ENCODE peak calls at places on chromosomes 7 and 10, in five cellular contexts. P is testis; M is right cardiac atrium; I is uterus; G is CD8-positive, alpha-beta T cell. O is an unnamed sample.

GRCh38 chr7:146002431-146003078 is 114.0 kb upstream of the CNTNAP2 start:
- DNase-seq in P (no peak), M (no peak), I (no peak), G (no peak), O (no peak)

GRCh38 chr10:21069278-21069677 is 172.2 kb upstream of the NEBL start:
- DNase-seq in P (no peak), M (no peak), I (no peak), G (no peak), O (no peak)

GRCh38 chr7:2108501-2109250 is 124.1 kb downstream of the MAD1L1 start:
- DNase-seq in P (no peak), M (no peak), I (no peak), G (no peak), O (no peak)

GRCh38 chr10:128070161-128070560 is 56.1 kb downstream of the MKI67 start:
- DNase-seq in P (no peak), M (no peak), I (no peak), G (no peak), O (no peak)

GRCh38 chr10:92413011-92413410 is 122.0 kb downstream of the MARCHF5 start:
- DNase-seq in P (no peak), M (no peak), I (no peak), G (no peak), O (no peak)

GRCh38 chr10:30324448-30325110 is 24.5 kb downstream of the MTPAP start:
- DNase-seq in P (no peak), M (no peak), I (no peak), G (no peak), O (no peak)

GRCh38 chr10:2214035-2214434 is 476.7 kb upstream of the ADARB2 start:
- DNase-seq in P (no peak), M (no peak), I (no peak), G (no peak), O (no peak)

GRCh38 chr10:92544296-92544695 is 29.6 kb downstream of the IDE start:
- DNase-seq in P (no peak), M (no peak), I (no peak), G (no peak), O (no peak)

GRCh38 chr10:29917311-29917710 is 142.1 kb downstream of the JCAD start:
- DNase-seq in P (no peak), M (no peak), I (no peak), G (no peak), O (no peak)

DNA sequence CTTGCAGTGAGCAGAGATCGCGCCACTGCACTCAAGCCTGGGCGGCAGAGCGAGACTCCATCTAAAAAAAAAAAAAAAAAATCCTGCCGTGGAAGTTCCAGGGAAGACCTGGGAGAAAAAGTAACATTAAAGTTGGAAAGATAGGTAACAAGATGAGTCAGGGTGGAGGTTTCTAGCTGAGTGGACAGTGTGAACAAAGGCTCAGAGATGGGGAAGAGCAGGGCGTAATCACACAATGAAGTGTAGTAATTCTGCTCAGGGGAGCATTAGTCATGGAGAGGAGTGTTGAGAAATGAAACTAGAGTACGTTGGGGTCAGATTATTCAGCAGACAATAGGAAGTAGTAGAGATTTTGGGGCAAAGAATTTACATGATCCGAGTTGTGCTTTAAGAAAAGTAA is 21.6 kb upstream of the WASL start:
- DNase-seq in P (no peak), M (no peak), I (no peak), G (no peak), O (no peak)
- H3K4me3 ChIP-seq in P (no peak overlapping the region), M (no peak overlapping the region), I (no peak overlapping the region), G (no peak overlapping the region), O (no peak overlapping the region)

GRCh38 chr10:80504897-80505465 is 32.7 kb upstream of the SH2D4B start:
- DNase-seq in P (no peak), M (peak; percentile 52), I (no peak), G (no peak), O (no peak)
- H3K27ac ChIP-seq in P (peak overlapping the region; percentile 12), M (peak overlapping the region; percentile 82), I (peak overlapping the region; percentile 63), G (no peak overlapping the region), O (peak overlapping the region; percentile 74)

DNA sequence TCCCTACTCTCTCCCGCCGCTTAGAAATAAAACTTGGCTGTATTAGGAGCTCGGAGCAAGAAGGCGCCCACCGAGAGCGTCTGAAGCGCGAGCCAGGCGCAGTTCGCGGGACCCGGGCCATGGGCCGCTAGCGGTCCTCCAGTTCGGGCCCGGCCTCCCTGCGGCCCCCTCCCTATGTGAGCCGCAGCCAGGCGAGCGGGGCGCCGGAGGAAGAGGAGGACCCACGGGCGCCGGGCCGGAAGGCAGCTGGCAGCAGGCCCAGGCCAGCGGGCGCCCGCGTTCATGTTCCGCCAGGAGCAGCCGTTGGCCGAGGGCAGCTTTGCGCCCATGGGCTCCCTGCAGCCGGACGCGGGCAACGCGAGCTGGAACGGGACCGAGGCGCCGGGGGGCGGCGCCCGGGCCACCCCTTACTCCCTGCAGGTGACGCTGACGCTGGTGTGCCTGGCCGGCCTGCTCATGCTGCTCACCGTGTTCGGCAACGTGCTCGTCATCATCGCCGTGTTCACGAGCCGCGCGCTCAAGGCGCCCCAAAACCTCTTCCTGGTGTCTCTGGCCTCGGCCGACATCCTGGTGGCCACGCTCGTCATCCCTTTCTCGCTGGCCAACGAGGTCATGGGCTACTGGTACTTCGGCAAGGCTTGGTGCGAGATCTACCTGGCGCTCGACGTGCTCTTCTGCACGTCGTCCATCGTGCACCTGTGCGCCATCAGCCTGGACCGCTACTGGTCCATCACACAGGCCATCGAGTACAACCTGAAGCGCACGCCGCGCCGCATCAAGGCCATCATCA is 1.1 kb downstream of the ADRA2A start:
- DNase-seq in P (peak; percentile 23), M (peak; percentile 74), I (no peak), G (no peak), O (peak; percentile 52)
- H3K4me3 ChIP-seq in P (peak overlapping the region; percentile 56), M (peak overlapping the region; percentile 56), I (peak overlapping the region; percentile 43), G (no peak overlapping the region), O (peak overlapping the region; percentile 59)

GRCh38 chr10:75034714-75035258 is 76.7 kb upstream of the SAMD8 start:
- DNase-seq in P (peak; percentile 7), M (no peak), I (no peak), G (peak; percentile 17), O (no peak)

GRCh38 chr10:75034131-75034512 is 77.3 kb upstream of the SAMD8 start:
- DNase-seq in P (peak; percentile 10), M (no peak), I (no peak), G (peak; percentile 32), O (no peak)

GRCh38 chr10:75032119-75032518 is 79.3 kb upstream of the SAMD8 start:
- DNase-seq in P (no peak), M (no peak), I (no peak), G (no peak), O (no peak)

GRCh38 chr10:75032813-75033212 is 78.6 kb upstream of the SAMD8 start:
- DNase-seq in P (peak; percentile 10), M (no peak), I (no peak), G (no peak), O (no peak)

GRCh38 chr10:75033399-75034130 is 77.9 kb upstream of the SAMD8 start:
- DNase-seq in P (peak; percentile 14), M (peak; percentile 82), I (no peak), G (peak; percentile 37), O (no peak)
- H3K27ac ChIP-seq in P (no peak overlapping the region), M (peak overlapping the region; percentile 9), I (no peak overlapping the region), G (no peak overlapping the region), O (peak overlapping the region; percentile 26)

GRCh38 chr7:54116956-54117355 is 425.2 kb upstream of the VSTM2A start:
- DNase-seq in P (no peak), M (no peak), I (no peak), G (no peak), O (no peak)
- H3K4me3 ChIP-seq in P (no peak overlapping the region), M (no peak overlapping the region), I (no peak overlapping the region), G (no peak overlapping the region), O (no peak overlapping the region)

DNA sequence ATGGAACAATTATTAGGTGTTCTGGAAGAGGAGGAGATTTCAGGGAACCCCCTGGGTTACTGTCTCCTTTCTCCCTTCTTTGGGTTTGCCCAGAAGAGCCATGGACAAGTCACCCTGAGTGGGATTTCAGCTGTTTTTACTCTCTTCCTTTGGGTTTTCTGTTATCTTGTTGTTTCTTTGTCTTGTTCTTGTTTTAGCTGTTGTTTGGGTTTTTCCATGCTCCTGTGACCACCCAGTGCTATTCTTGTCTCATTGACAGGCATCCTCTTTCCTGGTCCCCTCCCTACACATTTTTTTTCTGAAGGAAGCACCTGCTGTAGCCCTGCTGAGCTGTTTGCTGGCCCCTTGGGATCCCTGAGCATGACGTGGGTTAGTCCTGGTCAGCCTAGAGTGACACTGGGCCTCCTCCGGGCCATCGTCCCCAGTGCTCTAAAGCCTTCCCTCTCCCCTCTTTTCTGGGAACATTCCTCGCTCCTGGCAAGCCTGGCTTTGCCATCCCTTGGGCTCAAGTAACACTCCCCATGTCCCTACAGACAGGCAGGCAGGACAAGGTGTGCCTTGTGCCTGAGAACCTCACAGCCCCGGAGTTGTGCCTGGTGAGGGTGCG is 3.5 kb downstream of the SH2D4B start:
- DNase-seq in P (no peak), M (no peak), I (no peak), G (no peak), O (no peak)
- H3K27ac ChIP-seq in P (no peak overlapping the region), M (peak overlapping the region; percentile 11), I (no peak overlapping the region), G (no peak overlapping the region), O (peak overlapping the region; percentile 57)

DNA sequence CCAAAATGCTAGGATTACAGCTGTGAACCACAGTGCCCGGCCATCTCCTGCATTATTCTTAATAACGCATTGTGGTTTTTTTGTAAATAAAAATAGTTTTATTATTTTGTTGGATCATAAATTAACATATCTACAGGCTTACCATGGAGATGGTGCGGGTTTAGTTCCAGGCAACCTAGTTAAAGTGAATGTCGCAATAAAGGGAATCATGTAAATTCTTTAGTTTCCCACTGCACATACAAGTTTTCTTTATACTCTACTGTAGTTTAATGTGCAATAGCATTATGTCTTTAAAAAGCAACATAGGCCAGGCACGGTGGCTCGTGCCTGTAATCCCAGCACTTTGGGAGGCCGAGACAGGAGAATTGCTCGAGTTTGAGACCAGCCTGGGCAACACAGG is 2.4 kb downstream of the PRKRIP1 start:
- DNase-seq in P (no peak), M (no peak), I (no peak), G (no peak), O (no peak)
- H3K4me3 ChIP-seq in P (no peak overlapping the region), M (no peak overlapping the region), I (no peak overlapping the region), G (no peak overlapping the region), O (no peak overlapping the region)

GRCh38 chr7:150359918-150360681 is 8.5 kb upstream of the REPIN1 start:
- DNase-seq in P (no peak), M (no peak), I (no peak), G (no peak), O (no peak)

GRCh38 chr7:150361807-150362621 is 6.6 kb upstream of the REPIN1 start:
- DNase-seq in P (no peak), M (no peak), I (no peak), G (no peak), O (no peak)

GRCh38 chr7:150359007-150359917 is 9.4 kb upstream of the REPIN1 start:
- DNase-seq in P (no peak), M (no peak), I (no peak), G (no peak), O (no peak)

GRCh38 chr7:150361402-150361801 is 7.2 kb upstream of the REPIN1 start:
- DNase-seq in P (no peak), M (no peak), I (no peak), G (no peak), O (no peak)

DNA sequence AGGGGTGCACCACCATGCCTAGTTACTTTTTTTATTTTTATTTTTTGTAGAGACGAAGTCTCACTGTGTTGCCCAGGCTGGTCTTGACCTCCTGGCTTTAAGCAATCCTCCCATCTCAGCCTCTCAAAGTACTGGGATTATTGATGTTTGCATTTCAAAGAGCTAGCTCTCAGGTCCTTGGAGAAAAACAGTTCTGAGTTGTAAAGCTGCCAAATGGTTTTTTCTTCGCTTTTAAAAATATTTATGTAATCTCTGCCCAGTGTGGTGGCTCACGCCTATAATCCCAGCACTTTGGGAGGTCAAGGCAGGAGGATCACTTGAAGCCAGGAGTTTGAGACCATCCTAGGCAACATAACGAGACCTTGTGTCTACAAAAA is 8.0 kb upstream of the REPIN1 start:
- DNase-seq in P (no peak), M (no peak), I (no peak), G (no peak), O (no peak)
- H3K27ac ChIP-seq in P (no peak overlapping the region), M (no peak overlapping the region), I (no peak overlapping the region), G (no peak overlapping the region), O (no peak overlapping the region)